ENCODE peak calls at places on chromosomes 16 and 17, in four cellular contexts. K is mammary epithelial cell, F is heart left ventricle, M is fibroblast of pulmonary artery. R is an unnamed sample.
A peak's percentile ranks its signal among the peaks of the same experiment; 100 is the strongest.

GRCh38 chr17:44792276-44792675 is 33.5 kb downstream of the ADAM11 start:
- DNase-seq in K (peak; percentile 25), F (no peak), M (peak; percentile 33), R (no peak)

GRCh38 chr17:75810216-75810615 is 25.6 kb downstream of the UNK start:
- DNase-seq in K (no peak), F (no peak), M (no peak), R (no peak)

GRCh38 chr16:76389126-76389525 is 111.9 kb downstream of the CNTNAP4 start:
- DNase-seq in K (peak; percentile 17), F (no peak), M (peak; percentile 7), R (no peak)

GRCh38 chr16:73771676-73772075 is 524.9 kb upstream of the PSMD7 start:
- DNase-seq in K (no peak), F (no peak), M (peak; percentile 2), R (no peak)

GRCh38 chr17:37742762-37743611 is 1.9 kb downstream of the HNF1B start:
- DNase-seq in K (no peak), F (no peak), M (no peak), R (no peak)

GRCh38 chr16:24430937-24431760 is 108.2 kb upstream of the RBBP6 start:
- DNase-seq in K (no peak), F (no peak), M (no peak), R (no peak)

GRCh38 chr16:65336169-65336568 is 214.3 kb upstream of the CDH11 start:
- DNase-seq in K (peak; percentile 39), F (no peak), M (peak; percentile 33), R (no peak)

GRCh38 chr16:21264226-21265036 is 13.7 kb downstream of the CRYM start:
- DNase-seq in K (no peak), F (peak; percentile 34), M (no peak), R (no peak)

GRCh38 chr17:46722662-46723285 is 95.7 kb downstream of the WNT3 start:
- DNase-seq in K (no peak), F (no peak), M (no peak), R (no peak)

GRCh38 chr16:17509194-17509593 is 38.4 kb upstream of the XYLT1 start:
- DNase-seq in K (no peak), F (no peak), M (no peak), R (no peak)

GRCh38 chr16:81558444-81559175 is 114.0 kb downstream of the CMIP start:
- DNase-seq in K (no peak), F (no peak), M (no peak), R (no peak)

GRCh38 chr16:410516-411178 is 9.0 kb downstream of the DECR2 start:
- DNase-seq in K (no peak), F (no peak), M (no peak), R (no peak)

GRCh38 chr16:73140944-73141343 is 93.0 kb upstream of the ZFHX3 start:
- DNase-seq in K (no peak), F (no peak), M (no peak), R (no peak)

GRCh38 chr16:72149676-72150464 is 22.1 kb downstream of the PMFBP1 start:
- DNase-seq in K (no peak), F (no peak), M (no peak), R (no peak)

GRCh38 chr17:83012161-83012800 is 67.1 kb upstream of the METRNL start:
- DNase-seq in K (no peak), F (no peak), M (no peak), R (no peak)

GRCh38 chr17:29579866-29580771 is 9.3 kb downstream of the GIT1 start:
- DNase-seq in K (peak; percentile 73), F (peak; percentile 85), M (peak; percentile 83), R (peak; percentile 91)

GRCh38 chr16:87780385-87780989 is 14.7 kb upstream of the KLHDC4 start:
- DNase-seq in K (peak; percentile 68), F (peak; percentile 54), M (peak; percentile 74), R (no peak)

GRCh38 chr16:82093901-82094300 is 58.8 kb downstream of the HSD17B2 start:
- DNase-seq in K (peak; percentile 43), F (no peak), M (no peak), R (no peak)

GRCh38 chr17:76427457-76428231 is 25.3 kb downstream of the UBE2O start:
- DNase-seq in K (no peak), F (no peak), M (peak; percentile 67), R (no peak)

DNA sequence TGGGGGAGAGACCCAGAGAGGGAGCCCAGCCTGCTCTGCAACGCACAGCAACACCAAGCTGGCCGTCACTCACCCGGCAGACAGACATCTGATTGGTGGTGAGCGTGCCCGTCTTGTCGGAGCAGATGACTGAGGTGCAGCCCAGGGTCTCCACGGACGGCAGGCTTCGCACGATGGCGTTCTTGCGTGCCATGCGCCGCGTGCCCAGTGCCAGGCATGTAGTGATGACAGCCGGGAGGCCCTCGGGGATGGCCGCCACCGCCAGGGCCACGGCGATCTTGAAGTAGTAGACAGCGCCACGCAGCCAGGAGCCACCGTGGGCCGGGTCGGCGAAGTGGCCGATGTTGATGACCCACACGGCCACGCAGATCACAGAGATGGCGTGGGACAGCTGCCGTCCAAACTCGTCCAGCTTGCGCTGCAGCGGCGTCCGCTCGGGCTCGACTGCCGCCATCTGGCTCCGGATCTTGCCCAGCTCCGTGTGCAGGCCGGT is 16.9 kb downstream of the ATP2A3 start:
- DNase-seq in K (no peak), F (no peak), M (no peak), R (no peak)
- H3K4me3 ChIP-seq in K (no peak overlapping the region), F (no peak overlapping the region), M (no peak overlapping the region), R (no peak overlapping the region)

GRCh38 chr16:30446203-30446595 is 525 bp upstream of the SEPHS2 start:
- DNase-seq in K (no peak), F (no peak), M (no peak), R (no peak)
- H3K4me3 ChIP-seq in K (peak overlapping the region; percentile 17), F (peak overlapping the region; percentile 82), M (peak overlapping the region; percentile 76), R (peak overlapping the region; percentile 97)

GRCh38 chr17:16381496-16381820 is 567 bp downstream of the UBB start:
- DNase-seq in K (peak; percentile 30), F (no peak), M (peak; percentile 46), R (no peak)
- H3K4me3 ChIP-seq in K (peak overlapping the region; percentile 64), F (peak overlapping the region; percentile 83), M (peak overlapping the region; percentile 72), R (peak overlapping the region; percentile 83)

GRCh38 chr17:73307130-73307529 is 4.7 kb downstream of the CDC42EP4 start:
- DNase-seq in K (no peak), F (peak; percentile 74), M (no peak), R (no peak)

GRCh38 chr17:73305845-73306836 is 5.7 kb downstream of the CDC42EP4 start:
- DNase-seq in K (no peak), F (no peak), M (no peak), R (no peak)

GRCh38 chr17:73309727-73310555 is 1.9 kb downstream of the CDC42EP4 start:
- DNase-seq in K (no peak), F (peak; percentile 45), M (no peak), R (no peak)

GRCh38 chr17:73304971-73305786 is 6.6 kb downstream of the CDC42EP4 start:
- DNase-seq in K (peak; percentile 69), F (peak; percentile 90), M (peak; percentile 92), R (no peak)

GRCh38 chr17:73308017-73308823 is 3.6 kb downstream of the CDC42EP4 start:
- DNase-seq in K (peak; percentile 85), F (peak; percentile 92), M (peak; percentile 98), R (no peak)
- H3K4me3 ChIP-seq in K (peak overlapping the region; percentile 21), F (peak overlapping the region; percentile 100), M (peak overlapping the region; percentile 97), R (peak overlapping the region; percentile 46)

GRCh38 chr16:74868035-74868434 is 93.4 kb upstream of the FA2H start:
- DNase-seq in K (no peak), F (no peak), M (no peak), R (no peak)
- H3K4me3 ChIP-seq in K (peak overlapping the region; percentile 33), F (no peak overlapping the region), M (no peak overlapping the region), R (no peak overlapping the region)

GRCh38 chr17:7015587-7016020 is 3.2 kb downstream of the RNASEK start:
- DNase-seq in K (no peak), F (no peak), M (no peak), R (no peak)
- H3K4me3 ChIP-seq in K (peak overlapping the region; percentile 95), F (peak overlapping the region; percentile 75), M (peak overlapping the region; percentile 88), R (peak overlapping the region; percentile 99)

GRCh38 chr17:80909635-80910034 is 82.0 kb upstream of the CHMP6 start:
- DNase-seq in K (no peak), F (no peak), M (no peak), R (no peak)
- H3K4me3 ChIP-seq in K (no peak overlapping the region), F (no peak overlapping the region), M (no peak overlapping the region), R (no peak overlapping the region)

GRCh38 chr17:13599808-13600398 is 1.8 kb downstream of the HS3ST3A1 start:
- DNase-seq in K (no peak), F (no peak), M (no peak), R (no peak)

GRCh38 chr17:13596241-13596941 is 5.3 kb downstream of the HS3ST3A1 start:
- DNase-seq in K (no peak), F (no peak), M (no peak), R (no peak)

GRCh38 chr17:13599168-13599577 is 2.6 kb downstream of the HS3ST3A1 start:
- DNase-seq in K (no peak), F (no peak), M (no peak), R (no peak)

GRCh38 chr17:13598353-13599167 is 3.2 kb downstream of the HS3ST3A1 start:
- DNase-seq in K (no peak), F (no peak), M (no peak), R (no peak)

DNA sequence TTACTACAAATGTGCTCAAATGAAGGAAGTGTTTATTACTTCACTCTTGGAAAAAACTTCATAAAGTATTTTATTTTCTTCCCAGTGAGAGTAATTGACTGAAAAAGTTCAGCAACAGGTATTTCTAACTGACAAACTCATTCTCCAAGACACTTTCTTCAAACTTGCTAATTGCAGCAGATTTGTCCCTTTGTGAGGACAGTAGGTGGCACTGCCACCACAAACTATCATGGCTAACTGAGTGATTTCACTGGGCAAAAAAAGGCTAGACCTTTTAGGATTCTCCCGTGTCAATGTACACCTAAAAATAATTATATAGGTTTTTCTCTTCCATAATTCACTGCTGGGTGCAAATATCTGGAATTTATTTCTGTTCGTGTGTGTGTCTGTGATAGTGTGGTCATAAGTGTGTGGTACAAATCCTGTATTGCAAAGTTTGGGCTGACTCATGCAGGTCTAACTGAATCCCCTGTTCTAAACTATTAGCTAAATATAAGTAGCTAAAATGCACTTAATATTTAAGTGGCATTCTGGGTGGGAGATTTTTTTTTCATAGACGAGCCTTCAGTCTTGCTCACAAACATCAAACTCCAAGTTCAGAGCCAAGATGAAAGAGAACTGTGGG is 3.9 kb downstream of the HS3ST3A1 start:
- DNase-seq in K (peak; percentile 31), F (peak; percentile 27), M (peak; percentile 74), R (no peak)
- H3K4me3 ChIP-seq in K (no peak overlapping the region), F (no peak overlapping the region), M (no peak overlapping the region), R (no peak overlapping the region)

R was measured in ascending aorta.